ENCODE peak calls at places on chromosomes 13 and 19, in eight cellular contexts. L is kidney epithelial cell, E is fibroblast of the aortic adventitia, P is lower leg skin, F is uterus, G is upper lobe of left lung, C is nephron progenitor cell, H is transverse colon. K is an unnamed sample.

GRCh38 chr19:27777242-27777641 is 1435.7 kb downstream of the UQCRFS1 start:
- DNase-seq in C (no peak), E (no peak), L (no peak), G (no peak), F (no peak), H (no peak), P (no peak), K (no peak)

GRCh38 chr13:20609145-20609544 is 42.2 kb downstream of the IFT88 start:
- DNase-seq in C (no peak), H (no peak), G (no peak), P (no peak), F (no peak), L (no peak), E (peak; percentile 82), K (no peak)

GRCh38 chr13:92657565-92657964 is 569.0 kb upstream of the GPC6 start:
- DNase-seq in P (no peak), L (no peak), G (no peak), H (no peak), C (no peak), E (no peak), F (no peak), K (no peak)

GRCh38 chr13:34257980-34258379 is 440.0 kb downstream of the RFC3 start:
- DNase-seq in E (no peak), H (no peak), P (no peak), L (no peak), C (no peak), G (no peak), F (no peak), K (no peak)

GRCh38 chr13:51869921-51870320 is 8.2 kb downstream of the CCDC70 start:
- DNase-seq in C (no peak), E (no peak), P (no peak), F (no peak), H (no peak), G (no peak), L (no peak), K (no peak)

GRCh38 chr19:50357178-50358100 is 8.0 kb downstream of the NAPSA start:
- DNase-seq in E (peak; percentile 67), F (peak; percentile 80), L (no peak), G (peak; percentile 83), P (peak; percentile 65), C (peak; percentile 76), H (peak; percentile 79), K (peak; percentile 63)

GRCh38 chr13:40910324-40911050 is 108.6 kb downstream of the ELF1 start:
- DNase-seq in G (no peak), H (no peak), L (no peak), C (no peak), P (no peak), E (peak; percentile 58), F (no peak), K (no peak)

GRCh38 chr13:24921003-24921402 is 157.0 kb downstream of the RNF17 start:
- DNase-seq in G (no peak), E (no peak), L (no peak), H (no peak), P (no peak), F (no peak), C (no peak), K (no peak)

GRCh38 chr13:112193463-112194166 is 126.7 kb downstream of the SOX1 start:
- DNase-seq in L (no peak), C (no peak), H (no peak), P (no peak), E (no peak), F (no peak), G (no peak), K (no peak)

GRCh38 chr13:72686766-72687165 is 40.7 kb downstream of the MZT1 start:
- DNase-seq in C (no peak), P (no peak), G (no peak), F (no peak), H (no peak), E (no peak), L (no peak), K (no peak)

GRCh38 chr19:53772943-53773342 is 51.2 kb downstream of the NLRP12 start:
- DNase-seq in C (peak; percentile 73), F (peak; percentile 34), L (no peak), P (peak; percentile 61), G (peak; percentile 41), H (peak; percentile 21), E (peak; percentile 74), K (peak; percentile 48)

GRCh38 chr19:49120868-49121267 is 1.5 kb downstream of the PPFIA3 start:
- DNase-seq in P (no peak), G (no peak), C (no peak), F (no peak), E (no peak), H (no peak), L (no peak), K (no peak)

GRCh38 chr19:17952041-17952976 is 14.6 kb upstream of the KCNN1 start:
- DNase-seq in L (no peak), C (peak; percentile 66), G (no peak), E (no peak), F (no peak), P (no peak), H (no peak), K (no peak)

GRCh38 chr13:29908411-29908810 is 58.0 kb upstream of the UBL3 start:
- DNase-seq in L (no peak), E (peak; percentile 79), G (no peak), F (no peak), P (peak; percentile 76), H (no peak), C (no peak), K (no peak)

GRCh38 chr13:51858433-51859247 is 3.1 kb upstream of the CCDC70 start:
- DNase-seq in L (no peak), C (no peak), P (no peak), E (no peak), G (no peak), H (no peak), F (no peak), K (no peak)

GRCh38 chr13:40220299-40220935 is 446.0 kb downstream of the FOXO1 start:
- DNase-seq in L (no peak), F (peak; percentile 55), C (no peak), H (no peak), P (no peak), G (no peak), E (no peak), K (no peak)

GRCh38 chr19:3575260-3575741 is 2.6 kb downstream of the HMG20B start:
- DNase-seq in L (no peak), P (no peak), C (peak; percentile 45), E (no peak), G (no peak), H (no peak), F (no peak), K (no peak)

GRCh38 chr13:42539670-42540069 is 34.3 kb upstream of the TNFSF11 start:
- DNase-seq in E (peak; percentile 73), H (no peak), G (no peak), F (no peak), C (no peak), P (no peak), L (no peak), K (no peak)

GRCh38 chr13:76980075-76980718 is 11.7 kb upstream of the CLN5 start:
- DNase-seq in C (peak; percentile 96), P (peak; percentile 59), L (no peak), F (peak; percentile 62), E (peak; percentile 55), G (peak; percentile 82), H (peak; percentile 83), K (peak; percentile 75)

GRCh38 chr19:41384351-41384750 is 8.0 kb downstream of the TMEM91 start:
- DNase-seq in L (no peak), C (no peak), F (no peak), P (no peak), E (no peak), H (no peak), G (no peak), K (no peak)

GRCh38 chr19:17409990-17410389 is 4.6 kb upstream of the BST2 start:
- DNase-seq in E (peak; percentile 53), L (no peak), G (no peak), F (peak; percentile 81), C (no peak), P (no peak), H (no peak), K (no peak)

GRCh38 chr13:98033277-98034247 is 80.1 kb downstream of the IPO5 start:
- DNase-seq in L (peak; percentile 16), G (no peak), E (peak; percentile 71), C (peak; percentile 36), P (no peak), H (no peak), F (peak; percentile 23), K (no peak)

GRCh38 chr13:57633141-57633949 is 1.8 kb downstream of the PCDH17 start:
- DNase-seq in F (peak; percentile 30), C (peak; percentile 68), E (no peak), G (peak; percentile 33), P (no peak), L (no peak), H (peak; percentile 13), K (no peak)
- TF ChIP-seq CTCF in F (peak; percentile 39), C (peak; percentile 50), E (peak; percentile 5), G (peak; percentile 46), P (no peak), L (peak; percentile 67), H (no peak), K (no peak)

GRCh38 chr13:27309967-27310598 is 39.5 kb downstream of the RASL11A start:
- DNase-seq in P (no peak), L (no peak), H (no peak), C (no peak), G (no peak), E (peak; percentile 27), F (no peak), K (no peak)
- TF ChIP-seq CTCF in P (no peak), L (no peak), H (no peak), C (no peak), G (no peak), E (no peak), F (no peak), K (no peak)

GRCh38 chr13:47594833-47595232 is 406.2 kb downstream of the SUCLA2 start:
- DNase-seq in E (no peak), H (no peak), L (no peak), G (no peak), C (no peak), P (no peak), F (no peak), K (no peak)

GRCh38 chr13:47603365-47603764 is 397.7 kb downstream of the SUCLA2 start:
- DNase-seq in E (no peak), H (no peak), C (no peak), P (no peak), F (no peak), L (no peak), G (no peak), K (no peak)

DNA sequence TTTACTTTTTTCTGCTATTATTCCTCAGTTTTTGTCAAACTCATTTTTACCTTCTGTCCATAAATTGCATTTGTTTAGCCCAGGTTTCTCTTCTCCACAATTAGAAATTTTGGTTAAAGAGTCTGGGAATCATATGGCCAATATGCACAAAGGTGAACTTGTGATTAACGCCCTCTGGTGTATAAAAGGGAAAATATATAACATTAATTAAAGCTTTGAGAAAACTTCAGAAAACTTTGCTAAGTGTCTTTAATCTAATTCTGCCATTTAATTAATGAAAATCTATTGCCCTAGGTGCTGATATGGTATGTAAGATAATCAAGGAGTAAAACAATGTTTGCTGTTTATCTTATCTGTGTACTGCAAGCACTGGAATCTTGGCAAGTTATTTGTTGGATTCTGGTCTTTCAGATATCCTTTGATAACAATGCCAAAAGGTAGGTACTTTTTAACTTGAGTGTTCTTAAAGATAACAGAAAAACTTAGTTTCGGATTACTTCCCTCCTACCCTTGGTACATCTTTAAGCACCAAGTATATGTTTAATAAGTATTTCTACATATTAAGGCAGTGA is 402.6 kb downstream of the SUCLA2 start:
- DNase-seq in C (no peak), P (no peak), G (no peak), L (no peak), H (no peak), F (no peak), E (peak; percentile 46), K (no peak)
- TF ChIP-seq CTCF in C (no peak), P (no peak), G (no peak), L (peak; percentile 18), H (no peak), F (no peak), E (peak; percentile 47), K (no peak)

GRCh38 chr13:55244991-55245644 is 1895.6 kb upstream of the PRR20A start:
- DNase-seq in L (no peak), F (no peak), E (no peak), G (no peak), P (no peak), H (no peak), C (peak; percentile 14), K (no peak)
- TF ChIP-seq CTCF in L (peak; percentile 42), F (no peak), E (no peak), G (no peak), P (no peak), H (no peak), C (peak; percentile 35), K (no peak)

K was measured in omental fat pad.